ENCODE peak calls at places on chromosomes 7 and 10, in six cellular contexts. N is transverse colon; P is mucosa of descending colon; X is naive thymus-derived CD4-positive, alpha-beta T cell; Y is NT2/D1; I is thoracic aorta. L is an unnamed sample.

GRCh38 chr10:58846856-58847255 is 329.6 kb upstream of the PHYHIPL start:
- DNase-seq in N (no peak), I (no peak), Y (no peak), X (no peak), P (no peak), L (no peak)

GRCh38 chr10:113381906-113382562 is 170.8 kb upstream of the HABP2 start:
- DNase-seq in I (no peak), Y (no peak), P (no peak), X (peak; percentile 59), N (no peak), L (no peak)

GRCh38 chr7:44287488-44288380 is 37.7 kb downstream of the CAMK2B start:
- DNase-seq in X (no peak), P (peak; percentile 25), N (peak; percentile 2), I (no peak), Y (no peak), L (peak; percentile 42)

GRCh38 chr7:100826546-100827329 is 585 bp downstream of the EPHB4 start:
- DNase-seq in N (no peak), I (no peak), P (peak; percentile 48), Y (no peak), X (peak; percentile 7), L (no peak)

GRCh38 chr7:77887567-77887966 is 89.0 kb downstream of the PHTF2 start:
- DNase-seq in X (no peak), N (no peak), Y (no peak), P (no peak), I (no peak), L (no peak)

GRCh38 chr10:89440262-89440661 is 25.9 kb downstream of the IFIT5 start:
- DNase-seq in P (peak; percentile 65), N (no peak), Y (no peak), I (no peak), X (no peak), L (peak; percentile 67)

GRCh38 chr7:116142374-116142773 is 68.0 kb upstream of the TES start:
- DNase-seq in I (no peak), X (no peak), Y (no peak), P (no peak), N (no peak), L (no peak)

GRCh38 chr10:89867964-89868363 is 166.6 kb downstream of the KIF20B start:
- DNase-seq in X (no peak), P (no peak), I (no peak), Y (no peak), N (no peak), L (no peak)

GRCh38 chr7:48360574-48360973 is 189.3 kb downstream of the ABCA13 start:
- DNase-seq in Y (no peak), P (no peak), I (no peak), N (no peak), X (no peak), L (no peak)

GRCh38 chr10:132867801-132868644 is 74.3 kb downstream of the CFAP46 start:
- DNase-seq in N (peak; percentile 1), I (no peak), X (no peak), Y (no peak), P (peak; percentile 37), L (peak; percentile 40)

GRCh38 chr10:94065344-94065743 is 71.6 kb downstream of the PLCE1 start:
- DNase-seq in Y (no peak), P (no peak), X (no peak), I (no peak), N (no peak), L (no peak)

GRCh38 chr10:76881477-76882220 is 756.0 kb downstream of the KCNMA1 start:
- DNase-seq in Y (no peak), X (no peak), P (no peak), I (no peak), N (no peak), L (no peak)

GRCh38 chr10:61757525-61758397 is 95.0 kb downstream of the CABCOCO1 start:
- DNase-seq in Y (no peak), N (peak; percentile 64), X (no peak), P (no peak), I (no peak), L (no peak)

GRCh38 chr10:72170263-72170662 is 45.5 kb upstream of the ANAPC16 start:
- DNase-seq in N (peak; percentile 81), X (no peak), Y (no peak), I (no peak), P (peak; percentile 82), L (peak; percentile 88)

GRCh38 chr7:11743016-11743415 is 89.0 kb downstream of the THSD7A start:
- DNase-seq in N (no peak), X (no peak), I (no peak), P (no peak), Y (no peak), L (no peak)

GRCh38 chr10:72611783-72612182 is 14.1 kb downstream of the MICU1 start:
- DNase-seq in I (no peak), N (no peak), P (no peak), Y (no peak), X (no peak), L (no peak)

GRCh38 chr10:96407560-96408069 is 48.8 kb upstream of the OPALIN start:
- DNase-seq in P (no peak), X (no peak), I (no peak), N (no peak), Y (no peak), L (no peak)

GRCh38 chr10:102131286-102132170 is 1.3 kb upstream of the PPRC1 start:
- DNase-seq in I (no peak), X (no peak), N (no peak), Y (no peak), P (no peak), L (no peak)

GRCh38 chr7:2038876-2039728 is 193.6 kb downstream of the MAD1L1 start:
- DNase-seq in X (peak; percentile 17), Y (no peak), P (peak; percentile 22), I (no peak), N (no peak), L (peak; percentile 15)

GRCh38 chr10:72834183-72834825 is 59.2 kb upstream of the OIT3 start:
- DNase-seq in X (peak; percentile 61), N (no peak), I (no peak), P (no peak), Y (peak; percentile 30), L (no peak)

GRCh38 chr7:51080622-51081269 is 235.9 kb downstream of the COBL start:
- DNase-seq in P (no peak), Y (peak; percentile 97), X (no peak), N (no peak), I (no peak), L (no peak)

GRCh38 chr10:21202766-21203457 is 305.8 kb upstream of the NEBL start:
- DNase-seq in N (no peak), X (no peak), Y (no peak), I (no peak), P (no peak), L (no peak)

GRCh38 chr7:152574892-152575511 is 100.9 kb downstream of the XRCC2 start:
- DNase-seq in N (no peak), Y (no peak), X (no peak), P (no peak), I (no peak), L (no peak)

GRCh38 chr10:105073999-105074398 is 432.9 kb downstream of the SORCS3 start:
- DNase-seq in X (no peak), N (no peak), Y (no peak), I (no peak), P (no peak), L (no peak)

GRCh38 chr10:28253174-28253783 is 49.6 kb downstream of the MPP7 start:
- DNase-seq in Y (no peak), I (no peak), X (no peak), P (no peak), N (no peak), L (no peak)

GRCh38 chr7:45573636-45574470 is at the start of gene ADCY1:
- DNase-seq in I (no peak), N (no peak), Y (no peak), X (no peak), P (no peak), L (no peak)

GRCh38 chr10:67878133-67878532 is 6.3 kb upstream of the SIRT1 start:
- DNase-seq in Y (no peak), X (no peak), N (no peak), I (no peak), P (no peak), L (no peak)

DNA sequence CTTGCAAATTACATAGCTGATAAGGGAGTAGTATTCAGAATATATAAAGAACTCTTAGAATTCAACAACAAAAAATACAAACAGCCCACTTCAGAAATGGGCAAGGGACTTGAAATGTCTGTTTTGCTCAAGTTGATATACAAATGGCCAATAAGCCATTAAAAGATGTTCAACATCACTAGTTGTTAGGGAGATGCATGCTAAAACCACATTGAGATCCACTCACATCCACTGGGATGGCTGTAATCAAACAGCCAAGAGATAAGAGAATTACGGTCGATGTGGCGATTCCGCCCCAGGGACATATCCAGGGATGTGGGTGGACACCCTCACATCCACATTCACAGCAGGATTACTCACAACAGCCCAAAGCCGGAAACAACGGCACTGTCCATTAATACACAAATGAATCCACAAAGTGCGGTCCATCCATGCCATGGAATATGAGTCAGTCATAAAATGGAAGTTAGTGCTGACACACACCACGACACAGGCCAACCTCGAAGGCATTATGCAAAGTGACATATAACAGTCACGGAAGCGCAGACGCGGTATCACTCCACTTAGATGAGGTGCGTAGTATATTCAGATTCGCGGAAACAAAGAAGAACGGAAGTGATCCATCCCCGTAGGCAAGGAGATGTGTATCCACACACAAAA is 227.8 kb downstream of the DNAJB6 start:
- DNase-seq in X (no peak), Y (no peak), I (no peak), N (no peak), P (no peak), L (no peak)
- H3K9me3 ChIP-seq in X (no peaks in the 10 kb centered on the region), Y (no peaks in the 10 kb centered on the region), I (no peaks in the 10 kb centered on the region), N (no peaks in the 10 kb centered on the region), P (no peaks in the 10 kb centered on the region), L (no peaks in the 10 kb centered on the region)

GRCh38 chr7:55342216-55342871 is 22.8 kb upstream of the LANCL2 start:
- DNase-seq in N (no peak), X (no peak), P (no peak), I (no peak), Y (no peak), L (no peak)
- H3K9me3 ChIP-seq in N (no peaks in the 10 kb centered on the region), X (no peaks in the 10 kb centered on the region), P (no peaks in the 10 kb centered on the region), I (no peaks in the 10 kb centered on the region), Y (no peaks in the 10 kb centered on the region), L (no peaks in the 10 kb centered on the region)

GRCh38 chr10:42380926-42381547 is 257.3 kb downstream of the ZNF33B start:
- DNase-seq in Y (no peak), I (no peak), P (no peak), X (no peak), N (no peak), L (no peak)
- H3K9me3 ChIP-seq in Y (peaks cover 8% of the 10 kb centered on the region), I (no peaks in the 10 kb centered on the region), P (peaks cover 68% of the 10 kb centered on the region), X (no peaks in the 10 kb centered on the region), N (no peaks in the 10 kb centered on the region), L (no peaks in the 10 kb centered on the region)

DNA sequence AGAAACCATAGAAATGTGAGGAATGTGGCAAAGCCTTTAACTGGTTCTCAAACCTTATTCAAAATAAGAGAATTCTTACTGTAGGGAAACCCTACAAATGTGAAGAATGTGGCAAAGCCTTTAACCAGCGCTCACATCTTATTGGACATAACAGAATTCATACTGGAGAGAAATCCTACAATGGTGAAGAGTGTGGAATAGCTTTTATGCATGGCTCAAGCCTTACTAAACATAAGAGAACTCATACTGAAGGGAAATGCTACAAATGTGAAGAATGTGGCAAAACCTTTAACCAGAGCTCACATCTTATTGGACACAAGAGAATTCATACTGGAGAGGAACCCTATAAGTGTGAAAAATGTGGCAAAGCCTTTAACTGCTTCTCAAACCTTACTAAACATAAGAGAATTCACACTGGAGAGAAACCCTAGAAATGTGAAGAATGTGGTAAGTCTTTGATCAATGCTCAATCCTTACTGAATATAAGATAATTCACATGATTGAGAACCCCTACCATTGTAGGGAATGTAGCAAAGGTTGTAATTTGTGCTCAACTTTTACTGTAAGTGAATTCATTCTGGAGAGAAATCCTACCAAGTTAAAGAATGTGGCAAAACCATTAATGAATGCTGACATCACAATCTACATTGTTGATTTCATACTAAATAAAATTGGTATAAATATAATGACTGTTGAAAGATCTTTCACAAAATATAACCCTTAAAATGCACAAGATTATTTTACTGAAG is 142.5 kb upstream of the ZNF479 start:
- DNase-seq in N (no peak), Y (no peak), I (no peak), P (no peak), X (no peak), L (no peak)
- H3K9me3 ChIP-seq in N (peaks cover 33% of the 10 kb centered on the region), Y (peaks cover 72% of the 10 kb centered on the region), I (peaks cover 33% of the 10 kb centered on the region), P (peaks cover 92% of the 10 kb centered on the region), X (no peaks in the 10 kb centered on the region), L (peaks cover 78% of the 10 kb centered on the region)

L was measured in lower lobe of right lung.